ENCODE peak calls at places on chromosomes 7 and 10, in four cellular contexts. One of them, this sample, is unnamed.

GRCh38 chr7:114026486-114027089 is 107.8 kb upstream of the PPP1R3A start:
- DNase-seq in AG09309: peak; percentile 17
- DNase-seq in astrocyte of the cerebellum: peak; percentile 51
- DNase-seq in AG10803: peak; percentile 50
- DNase-seq in this sample: no peak

GRCh38 chr10:89653410-89653828 is 8.4 kb upstream of the PANK1 start:
- DNase-seq in AG09309: no peak
- DNase-seq in astrocyte of the cerebellum: peak; percentile 92
- DNase-seq in AG10803: peak; percentile 62
- DNase-seq in this sample: no peak

GRCh38 chr10:90592903-90593302 is 264.9 kb downstream of the HTR7 start:
- DNase-seq in AG10803: no peak
- DNase-seq in astrocyte of the cerebellum: peak; percentile 64
- DNase-seq in AG09309: no peak
- DNase-seq in this sample: no peak

GRCh38 chr7:93228302-93228701 is 2.0 kb upstream of the HEPACAM2 start:
- DNase-seq in AG10803: peak; percentile 66
- DNase-seq in AG09309: peak; percentile 39
- DNase-seq in astrocyte of the cerebellum: peak; percentile 44
- DNase-seq in this sample: no peak

GRCh38 chr10:22557321-22557720 is 157.1 kb downstream of the PIP4K2A start:
- DNase-seq in astrocyte of the cerebellum: no peak
- DNase-seq in AG10803: no peak
- DNase-seq in AG09309: no peak
- DNase-seq in this sample: no peak

GRCh38 chr10:132847856-132848255 is 61.9 kb upstream of the NKX6-2 start:
- DNase-seq in astrocyte of the cerebellum: no peak
- DNase-seq in AG10803: no peak
- DNase-seq in AG09309: no peak
- DNase-seq in this sample: no peak

GRCh38 chr10:5369362-5370158 is 4.8 kb downstream of the UCN3 start:
- DNase-seq in astrocyte of the cerebellum: no peak
- DNase-seq in AG09309: no peak
- DNase-seq in AG10803: no peak
- DNase-seq in this sample: no peak

GRCh38 chr10:60170250-60170649 is 219.4 kb downstream of the ANK3 start:
- DNase-seq in astrocyte of the cerebellum: no peak
- DNase-seq in AG09309: no peak
- DNase-seq in AG10803: no peak
- DNase-seq in this sample: no peak

GRCh38 chr10:7890802-7891201 is 72.5 kb downstream of the TAF3 start:
- DNase-seq in AG10803: no peak
- DNase-seq in astrocyte of the cerebellum: no peak
- DNase-seq in AG09309: no peak
- DNase-seq in this sample: no peak

GRCh38 chr10:110074298-110074697 is 66.5 kb downstream of the ADD3 start:
- DNase-seq in astrocyte of the cerebellum: no peak
- DNase-seq in AG09309: no peak
- DNase-seq in AG10803: peak; percentile 32
- DNase-seq in this sample: peak; percentile 78

GRCh38 chr7:33841658-33842057 is 63.7 kb upstream of the BMPER start:
- DNase-seq in astrocyte of the cerebellum: no peak
- DNase-seq in AG10803: peak; percentile 42
- DNase-seq in AG09309: no peak
- DNase-seq in this sample: no peak

GRCh38 chr7:38211486-38211885 is 33.4 kb downstream of the STARD3NL start:
- DNase-seq in AG10803: no peak
- DNase-seq in AG09309: no peak
- DNase-seq in astrocyte of the cerebellum: no peak
- DNase-seq in this sample: no peak

GRCh38 chr7:43582503-43583423 is at the start of gene STK17A:
- DNase-seq in astrocyte of the cerebellum: peak; percentile 80
- DNase-seq in AG10803: peak; percentile 87
- DNase-seq in AG09309: peak; percentile 38
- DNase-seq in this sample: peak; percentile 93

GRCh38 chr10:58082248-58082647 is 185.4 kb downstream of the IPMK start:
- DNase-seq in AG10803: no peak
- DNase-seq in astrocyte of the cerebellum: no peak
- DNase-seq in AG09309: no peak
- DNase-seq in this sample: no peak

GRCh38 chr10:123241391-123242141 is 87.4 kb downstream of the BUB3 start:
- DNase-seq in astrocyte of the cerebellum: no peak
- DNase-seq in AG10803: no peak
- DNase-seq in AG09309: no peak
- DNase-seq in this sample: no peak

GRCh38 chr7:30459591-30460245 is 18.9 kb downstream of the NOD1 start:
- DNase-seq in AG10803: peak; percentile 97
- DNase-seq in AG09309: peak; percentile 91
- DNase-seq in astrocyte of the cerebellum: peak; percentile 94
- DNase-seq in this sample: peak; percentile 5

GRCh38 chr10:95819620-95820329 is 63.8 kb downstream of the ENTPD1 start:
- DNase-seq in astrocyte of the cerebellum: no peak
- DNase-seq in AG09309: no peak
- DNase-seq in AG10803: peak; percentile 5
- DNase-seq in this sample: no peak

GRCh38 chr7:149090397-149091195 is at the start of gene ZNF786:
- DNase-seq in AG10803: peak; percentile 87
- DNase-seq in astrocyte of the cerebellum: peak; percentile 54
- DNase-seq in AG09309: peak; percentile 52
- DNase-seq in this sample: peak; percentile 76

GRCh38 chr7:111292026-111292430 is 201.1 kb downstream of the LRRN3 start:
- DNase-seq in AG09309: peak; percentile 23
- DNase-seq in astrocyte of the cerebellum: peak; percentile 11
- DNase-seq in AG10803: peak; percentile 55
- DNase-seq in this sample: no peak

GRCh38 chr7:106425017-106425719 is 140.4 kb upstream of the NAMPT start:
- DNase-seq in AG10803: peak; percentile 100
- DNase-seq in astrocyte of the cerebellum: peak; percentile 99
- DNase-seq in AG09309: peak; percentile 100
- DNase-seq in this sample: peak; percentile 95

GRCh38 chr7:87797798-87798403 is 78.3 kb downstream of the SLC25A40 start:
- DNase-seq in astrocyte of the cerebellum: peak; percentile 22
- DNase-seq in AG09309: peak; percentile 13
- DNase-seq in AG10803: peak; percentile 48
- DNase-seq in this sample: no peak

GRCh38 chr10:22976535-22976934 is 48.7 kb downstream of the ARMC3 start:
- DNase-seq in AG10803: peak; percentile 20
- DNase-seq in astrocyte of the cerebellum: no peak
- DNase-seq in AG09309: peak; percentile 14
- DNase-seq in this sample: no peak

GRCh38 chr7:45031829-45032228 is 31.8 kb downstream of the CCM2 start:
- DNase-seq in AG10803: no peak
- DNase-seq in AG09309: no peak
- DNase-seq in astrocyte of the cerebellum: no peak
- DNase-seq in this sample: no peak

GRCh38 chr7:108079291-108080057 is 50.7 kb downstream of the LAMB4 start:
- DNase-seq in AG10803: peak; percentile 93
- DNase-seq in AG09309: peak; percentile 35
- DNase-seq in astrocyte of the cerebellum: peak; percentile 86
- DNase-seq in this sample: no peak

GRCh38 chr7:149566103-149566502 is 68.5 kb upstream of the ZNF746 start:
- DNase-seq in astrocyte of the cerebellum: no peak
- DNase-seq in AG09309: no peak
- DNase-seq in AG10803: no peak
- DNase-seq in this sample: no peak

GRCh38 chr7:44771358-44771757 is 22.7 kb downstream of the ZMIZ2 start:
- DNase-seq in AG09309: no peak
- DNase-seq in astrocyte of the cerebellum: no peak
- DNase-seq in AG10803: no peak
- DNase-seq in this sample: no peak

GRCh38 chr10:1551636-1552338 is 185.5 kb downstream of the ADARB2 start:
- DNase-seq in astrocyte of the cerebellum: no peak
- DNase-seq in AG10803: no peak
- DNase-seq in AG09309: no peak
- DNase-seq in this sample: peak; percentile 16

GRCh38 chr10:22005763-22006162 is 2.2 kb upstream of the DNAJC1 start:
- DNase-seq in astrocyte of the cerebellum: no peak
- DNase-seq in AG10803: no peak
- DNase-seq in AG09309: no peak
- DNase-seq in this sample: no peak

GRCh38 chr7:88888684-88889083 is 93.1 kb upstream of the TEX47 start:
- DNase-seq in AG10803: no peak
- DNase-seq in astrocyte of the cerebellum: no peak
- DNase-seq in AG09309: no peak
- DNase-seq in this sample: no peak

GRCh38 chr7:76051840-76052239 is 3.9 kb downstream of the MDH2 start:
- DNase-seq in AG09309: no peak
- DNase-seq in AG10803: no peak
- DNase-seq in astrocyte of the cerebellum: no peak
- DNase-seq in this sample: no peak

GRCh38 chr10:70494966-70495365 is 16.4 kb downstream of the PALD1 start:
- DNase-seq in AG09309: no peak
- DNase-seq in AG10803: no peak
- DNase-seq in astrocyte of the cerebellum: no peak
- DNase-seq in this sample: no peak

GRCh38 chr10:80110986-80111385 is 21.5 kb upstream of the PLAC9 start:
- DNase-seq in AG09309: no peak
- DNase-seq in AG10803: no peak
- DNase-seq in astrocyte of the cerebellum: no peak
- DNase-seq in this sample: no peak

GRCh38 chr7:2313450-2314208 is 612 bp downstream of the SNX8 start:
- DNase-seq in astrocyte of the cerebellum: no peak
- DNase-seq in AG10803: peak; percentile 22
- DNase-seq in AG09309: no peak
- DNase-seq in this sample: no peak

GRCh38 chr10:124636271-124636993 is 107.7 kb downstream of the FAM53B start:
- DNase-seq in AG09309: no peak
- DNase-seq in AG10803: no peak
- DNase-seq in astrocyte of the cerebellum: no peak
- DNase-seq in this sample: no peak
- TF ChIP-seq CTCF in AG09309: no peak
- TF ChIP-seq CTCF in AG10803: no peak
- TF ChIP-seq CTCF in astrocyte of the cerebellum: no peak
- TF ChIP-seq CTCF in this sample: no peak

DNA sequence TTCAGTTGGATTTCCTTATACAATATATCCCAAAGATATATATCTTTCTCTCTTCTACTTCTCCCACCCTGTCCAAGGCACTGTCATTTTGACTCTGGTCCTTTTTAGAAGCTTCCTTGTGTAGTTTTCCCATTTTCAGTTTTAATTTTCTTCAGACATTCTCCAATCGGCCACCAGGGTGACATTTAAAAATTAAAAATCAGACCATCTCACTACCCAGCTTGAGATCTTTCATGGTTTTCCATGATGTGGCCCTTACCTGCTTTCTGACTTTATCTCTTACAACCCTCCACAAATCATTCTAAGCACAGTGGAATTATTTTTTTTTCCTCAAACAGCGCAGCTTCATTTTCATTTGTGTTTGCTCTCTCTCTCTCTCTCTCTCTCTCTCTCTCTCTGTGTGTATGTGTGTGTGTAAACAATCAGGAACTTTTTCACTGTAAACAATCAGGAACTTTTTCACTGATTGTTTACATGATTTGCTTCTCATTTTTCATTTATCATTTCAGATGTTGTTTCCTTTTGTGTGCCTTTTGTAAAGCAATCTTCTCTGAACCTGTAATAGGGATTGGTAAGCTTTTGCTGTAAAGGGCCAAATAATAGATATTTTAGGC is 348.8 kb downstream of the ATRNL1 start:
- DNase-seq in AG10803: no peak
- DNase-seq in AG09309: no peak
- DNase-seq in astrocyte of the cerebellum: no peak
- DNase-seq in this sample: no peak
- TF ChIP-seq CTCF in AG10803: no peak
- TF ChIP-seq CTCF in AG09309: no peak
- TF ChIP-seq CTCF in astrocyte of the cerebellum: no peak
- TF ChIP-seq CTCF in this sample: no peak

GRCh38 chr7:151856098-151856497 is 20.8 kb downstream of the PRKAG2 start:
- DNase-seq in AG09309: no peak
- DNase-seq in astrocyte of the cerebellum: no peak
- DNase-seq in AG10803: no peak
- DNase-seq in this sample: no peak
- TF ChIP-seq CTCF in AG09309: no peak
- TF ChIP-seq CTCF in astrocyte of the cerebellum: no peak
- TF ChIP-seq CTCF in AG10803: no peak
- TF ChIP-seq CTCF in this sample: no peak

GRCh38 chr7:56074371-56074791 is 10.3 kb downstream of the SUMF2 start:
- DNase-seq in AG09309: peak; percentile 40
- DNase-seq in astrocyte of the cerebellum: peak; percentile 73
- DNase-seq in AG10803: peak; percentile 76
- DNase-seq in this sample: peak; percentile 81
- TF ChIP-seq CTCF in AG09309: peak; percentile 93
- TF ChIP-seq CTCF in astrocyte of the cerebellum: peak; percentile 95
- TF ChIP-seq CTCF in AG10803: peak; percentile 95
- TF ChIP-seq CTCF in this sample: peak; percentile 89

GRCh38 chr7:156585926-156586325 is 54.6 kb upstream of the RNF32 start:
- DNase-seq in astrocyte of the cerebellum: no peak
- DNase-seq in AG10803: no peak
- DNase-seq in AG09309: no peak
- DNase-seq in this sample: no peak

GRCh38 chr7:156590212-156590611 is 50.4 kb upstream of the RNF32 start:
- DNase-seq in AG10803: no peak
- DNase-seq in AG09309: no peak
- DNase-seq in astrocyte of the cerebellum: no peak
- DNase-seq in this sample: no peak

GRCh38 chr7:156585025-156585648 is 55.4 kb upstream of the RNF32 start:
- DNase-seq in AG10803: no peak
- DNase-seq in AG09309: no peak
- DNase-seq in astrocyte of the cerebellum: no peak
- DNase-seq in this sample: no peak

GRCh38 chr7:156592124-156592884 is 48.3 kb upstream of the RNF32 start:
- DNase-seq in astrocyte of the cerebellum: no peak
- DNase-seq in AG10803: no peak
- DNase-seq in AG09309: no peak
- DNase-seq in this sample: no peak

DNA sequence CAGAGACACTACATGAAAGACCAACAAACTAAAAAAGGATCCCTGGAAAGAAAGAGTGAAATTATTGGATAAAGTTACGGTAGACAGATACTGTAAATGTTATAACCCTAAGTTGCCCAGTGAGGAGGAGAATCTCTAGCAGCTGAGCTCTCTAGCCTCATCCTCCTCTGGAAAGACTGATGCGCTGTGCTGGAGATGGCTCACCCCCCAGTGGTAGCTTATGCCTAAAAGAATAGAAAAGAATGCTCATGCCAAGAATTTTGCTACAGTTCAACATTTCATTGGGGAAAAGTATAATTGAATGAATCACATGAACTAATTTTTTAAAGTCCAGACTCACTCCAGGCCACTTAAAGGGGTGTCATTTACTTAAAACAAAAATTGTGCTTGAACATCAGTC is 50.8 kb upstream of the RNF32 start:
- DNase-seq in AG09309: no peak
- DNase-seq in astrocyte of the cerebellum: no peak
- DNase-seq in AG10803: no peak
- DNase-seq in this sample: no peak
- TF ChIP-seq CTCF in AG09309: no peak
- TF ChIP-seq CTCF in astrocyte of the cerebellum: no peak
- TF ChIP-seq CTCF in AG10803: no peak
- TF ChIP-seq CTCF in this sample: no peak

This sample was measured in CD14-positive monocyte.